ENCODE peak calls at places on chromosome 18, in eight cellular contexts. One of them, this sample, is unnamed.

GRCh38 chr18:11866764-11867163 is 15.6 kb downstream of the CHMP1B start:
- DNase-seq in head of caudate nucleus: no peak
- DNase-seq in erythroblast: no peak
- DNase-seq in ELR: no peak
- DNase-seq in stimulated activated CD8-positive, alpha-beta memory T cell treated with anti-CD3 and anti-CD28 coated beads, Interleukin-15, amount 100 ng/mL, for 4 hours: no peak
- DNase-seq in activated CD4-positive, alpha-beta T cell treated with anti-CD3 and anti-CD28 coated beads for 48 hours: no peak
- DNase-seq in activated T-cell treated with anti-CD3 and anti-CD28 coated beads for 1 hour: no peak
- DNase-seq in stimulated activated CD4-positive, alpha-beta T cell treated with anti-CD3 and anti-CD28 coated beads, Interleukin-2, amount 100 ng/mL, for 24 hours: no peak
- DNase-seq in this sample: no peak

GRCh38 chr18:36775396-36775795 is 53.4 kb downstream of the TPGS2 start:
- DNase-seq in head of caudate nucleus: no peak
- DNase-seq in erythroblast: no peak
- DNase-seq in ELR: no peak
- DNase-seq in stimulated activated CD8-positive, alpha-beta memory T cell treated with anti-CD3 and anti-CD28 coated beads, Interleukin-15, amount 100 ng/mL, for 4 hours: no peak
- DNase-seq in activated CD4-positive, alpha-beta T cell treated with anti-CD3 and anti-CD28 coated beads for 48 hours: no peak
- DNase-seq in activated T-cell treated with anti-CD3 and anti-CD28 coated beads for 1 hour: no peak
- DNase-seq in stimulated activated CD4-positive, alpha-beta T cell treated with anti-CD3 and anti-CD28 coated beads, Interleukin-2, amount 100 ng/mL, for 24 hours: no peak
- DNase-seq in this sample: no peak

GRCh38 chr18:73355076-73355475 is 487.3 kb upstream of the NETO1 start:
- DNase-seq in head of caudate nucleus: no peak
- DNase-seq in erythroblast: no peak
- DNase-seq in ELR: no peak
- DNase-seq in stimulated activated CD8-positive, alpha-beta memory T cell treated with anti-CD3 and anti-CD28 coated beads, Interleukin-15, amount 100 ng/mL, for 4 hours: no peak
- DNase-seq in activated CD4-positive, alpha-beta T cell treated with anti-CD3 and anti-CD28 coated beads for 48 hours: no peak
- DNase-seq in activated T-cell treated with anti-CD3 and anti-CD28 coated beads for 1 hour: no peak
- DNase-seq in stimulated activated CD4-positive, alpha-beta T cell treated with anti-CD3 and anti-CD28 coated beads, Interleukin-2, amount 100 ng/mL, for 24 hours: no peak
- DNase-seq in this sample: no peak

GRCh38 chr18:3605562-3606443 is 155.8 kb downstream of the TGIF1 start:
- DNase-seq in head of caudate nucleus: no peak
- DNase-seq in erythroblast: peak
- DNase-seq in ELR: peak
- DNase-seq in stimulated activated CD8-positive, alpha-beta memory T cell treated with anti-CD3 and anti-CD28 coated beads, Interleukin-15, amount 100 ng/mL, for 4 hours: no peak
- DNase-seq in activated CD4-positive, alpha-beta T cell treated with anti-CD3 and anti-CD28 coated beads for 48 hours: peak
- DNase-seq in activated T-cell treated with anti-CD3 and anti-CD28 coated beads for 1 hour: no peak
- DNase-seq in stimulated activated CD4-positive, alpha-beta T cell treated with anti-CD3 and anti-CD28 coated beads, Interleukin-2, amount 100 ng/mL, for 24 hours: no peak
- DNase-seq in this sample: peak

GRCh38 chr18:37335337-37335736 is 230.3 kb downstream of the CELF4 start:
- DNase-seq in head of caudate nucleus: no peak
- DNase-seq in erythroblast: peak
- DNase-seq in ELR: no peak
- DNase-seq in stimulated activated CD8-positive, alpha-beta memory T cell treated with anti-CD3 and anti-CD28 coated beads, Interleukin-15, amount 100 ng/mL, for 4 hours: no peak
- DNase-seq in activated CD4-positive, alpha-beta T cell treated with anti-CD3 and anti-CD28 coated beads for 48 hours: no peak
- DNase-seq in activated T-cell treated with anti-CD3 and anti-CD28 coated beads for 1 hour: no peak
- DNase-seq in stimulated activated CD4-positive, alpha-beta T cell treated with anti-CD3 and anti-CD28 coated beads, Interleukin-2, amount 100 ng/mL, for 24 hours: no peak
- DNase-seq in this sample: no peak

GRCh38 chr18:56038258-56039030 is 450.5 kb upstream of the TCF4 start:
- DNase-seq in head of caudate nucleus: no peak
- DNase-seq in erythroblast: no peak
- DNase-seq in ELR: no peak
- DNase-seq in stimulated activated CD8-positive, alpha-beta memory T cell treated with anti-CD3 and anti-CD28 coated beads, Interleukin-15, amount 100 ng/mL, for 4 hours: no peak
- DNase-seq in activated CD4-positive, alpha-beta T cell treated with anti-CD3 and anti-CD28 coated beads for 48 hours: no peak
- DNase-seq in activated T-cell treated with anti-CD3 and anti-CD28 coated beads for 1 hour: no peak
- DNase-seq in stimulated activated CD4-positive, alpha-beta T cell treated with anti-CD3 and anti-CD28 coated beads, Interleukin-2, amount 100 ng/mL, for 24 hours: no peak
- DNase-seq in this sample: no peak

GRCh38 chr18:47964086-47964485 is 33.6 kb upstream of the SMAD2 start:
- DNase-seq in head of caudate nucleus: no peak
- DNase-seq in erythroblast: no peak
- DNase-seq in ELR: no peak
- DNase-seq in stimulated activated CD8-positive, alpha-beta memory T cell treated with anti-CD3 and anti-CD28 coated beads, Interleukin-15, amount 100 ng/mL, for 4 hours: no peak
- DNase-seq in activated CD4-positive, alpha-beta T cell treated with anti-CD3 and anti-CD28 coated beads for 48 hours: no peak
- DNase-seq in activated T-cell treated with anti-CD3 and anti-CD28 coated beads for 1 hour: no peak
- DNase-seq in stimulated activated CD4-positive, alpha-beta T cell treated with anti-CD3 and anti-CD28 coated beads, Interleukin-2, amount 100 ng/mL, for 24 hours: no peak
- DNase-seq in this sample: no peak

GRCh38 chr18:24817150-24818068 is 357.0 kb downstream of the HRH4 start:
- DNase-seq in head of caudate nucleus: peak
- DNase-seq in erythroblast: no peak
- DNase-seq in ELR: no peak
- DNase-seq in stimulated activated CD8-positive, alpha-beta memory T cell treated with anti-CD3 and anti-CD28 coated beads, Interleukin-15, amount 100 ng/mL, for 4 hours: no peak
- DNase-seq in activated CD4-positive, alpha-beta T cell treated with anti-CD3 and anti-CD28 coated beads for 48 hours: no peak
- DNase-seq in activated T-cell treated with anti-CD3 and anti-CD28 coated beads for 1 hour: no peak
- DNase-seq in stimulated activated CD4-positive, alpha-beta T cell treated with anti-CD3 and anti-CD28 coated beads, Interleukin-2, amount 100 ng/mL, for 24 hours: no peak
- DNase-seq in this sample: no peak

GRCh38 chr18:50696436-50696835 is 123.4 kb downstream of the MRO start:
- DNase-seq in head of caudate nucleus: no peak
- DNase-seq in erythroblast: no peak
- DNase-seq in ELR: no peak
- DNase-seq in stimulated activated CD8-positive, alpha-beta memory T cell treated with anti-CD3 and anti-CD28 coated beads, Interleukin-15, amount 100 ng/mL, for 4 hours: no peak
- DNase-seq in activated CD4-positive, alpha-beta T cell treated with anti-CD3 and anti-CD28 coated beads for 48 hours: no peak
- DNase-seq in activated T-cell treated with anti-CD3 and anti-CD28 coated beads for 1 hour: no peak
- DNase-seq in stimulated activated CD4-positive, alpha-beta T cell treated with anti-CD3 and anti-CD28 coated beads, Interleukin-2, amount 100 ng/mL, for 24 hours: no peak
- DNase-seq in this sample: peak

GRCh38 chr18:42513416-42513815 is 558.4 kb downstream of the PIK3C3 start:
- DNase-seq in head of caudate nucleus: no peak
- DNase-seq in erythroblast: no peak
- DNase-seq in ELR: no peak
- DNase-seq in stimulated activated CD8-positive, alpha-beta memory T cell treated with anti-CD3 and anti-CD28 coated beads, Interleukin-15, amount 100 ng/mL, for 4 hours: no peak
- DNase-seq in activated CD4-positive, alpha-beta T cell treated with anti-CD3 and anti-CD28 coated beads for 48 hours: no peak
- DNase-seq in activated T-cell treated with anti-CD3 and anti-CD28 coated beads for 1 hour: no peak
- DNase-seq in stimulated activated CD4-positive, alpha-beta T cell treated with anti-CD3 and anti-CD28 coated beads, Interleukin-2, amount 100 ng/mL, for 24 hours: no peak
- DNase-seq in this sample: no peak

GRCh38 chr18:26397019-26397418 is 151.3 kb downstream of the KCTD1 start:
- DNase-seq in head of caudate nucleus: no peak
- DNase-seq in erythroblast: no peak
- DNase-seq in ELR: no peak
- DNase-seq in stimulated activated CD8-positive, alpha-beta memory T cell treated with anti-CD3 and anti-CD28 coated beads, Interleukin-15, amount 100 ng/mL, for 4 hours: no peak
- DNase-seq in activated CD4-positive, alpha-beta T cell treated with anti-CD3 and anti-CD28 coated beads for 48 hours: no peak
- DNase-seq in activated T-cell treated with anti-CD3 and anti-CD28 coated beads for 1 hour: no peak
- DNase-seq in stimulated activated CD4-positive, alpha-beta T cell treated with anti-CD3 and anti-CD28 coated beads, Interleukin-2, amount 100 ng/mL, for 24 hours: no peak
- DNase-seq in this sample: no peak

GRCh38 chr18:59429608-59430007 is 70.5 kb upstream of the LMAN1 start:
- DNase-seq in head of caudate nucleus: no peak
- DNase-seq in erythroblast: no peak
- DNase-seq in ELR: no peak
- DNase-seq in stimulated activated CD8-positive, alpha-beta memory T cell treated with anti-CD3 and anti-CD28 coated beads, Interleukin-15, amount 100 ng/mL, for 4 hours: no peak
- DNase-seq in activated CD4-positive, alpha-beta T cell treated with anti-CD3 and anti-CD28 coated beads for 48 hours: no peak
- DNase-seq in activated T-cell treated with anti-CD3 and anti-CD28 coated beads for 1 hour: no peak
- DNase-seq in stimulated activated CD4-positive, alpha-beta T cell treated with anti-CD3 and anti-CD28 coated beads, Interleukin-2, amount 100 ng/mL, for 24 hours: no peak
- DNase-seq in this sample: no peak

GRCh38 chr18:12973562-12974213 is 17.5 kb upstream of the CEP192 start:
- DNase-seq in head of caudate nucleus: no peak
- DNase-seq in erythroblast: peak
- DNase-seq in ELR: peak
- DNase-seq in stimulated activated CD8-positive, alpha-beta memory T cell treated with anti-CD3 and anti-CD28 coated beads, Interleukin-15, amount 100 ng/mL, for 4 hours: no peak
- DNase-seq in activated CD4-positive, alpha-beta T cell treated with anti-CD3 and anti-CD28 coated beads for 48 hours: no peak
- DNase-seq in activated T-cell treated with anti-CD3 and anti-CD28 coated beads for 1 hour: no peak
- DNase-seq in stimulated activated CD4-positive, alpha-beta T cell treated with anti-CD3 and anti-CD28 coated beads, Interleukin-2, amount 100 ng/mL, for 24 hours: no peak
- DNase-seq in this sample: no peak

GRCh38 chr18:25834061-25834460 is 256.4 kb downstream of the SS18 start:
- DNase-seq in head of caudate nucleus: no peak
- DNase-seq in erythroblast: no peak
- DNase-seq in ELR: no peak
- DNase-seq in stimulated activated CD8-positive, alpha-beta memory T cell treated with anti-CD3 and anti-CD28 coated beads, Interleukin-15, amount 100 ng/mL, for 4 hours: no peak
- DNase-seq in activated CD4-positive, alpha-beta T cell treated with anti-CD3 and anti-CD28 coated beads for 48 hours: no peak
- DNase-seq in activated T-cell treated with anti-CD3 and anti-CD28 coated beads for 1 hour: no peak
- DNase-seq in stimulated activated CD4-positive, alpha-beta T cell treated with anti-CD3 and anti-CD28 coated beads, Interleukin-2, amount 100 ng/mL, for 24 hours: no peak
- DNase-seq in this sample: no peak

GRCh38 chr18:79640875-79641274 is 38.7 kb upstream of the CTDP1 start:
- DNase-seq in head of caudate nucleus: no peak
- DNase-seq in erythroblast: no peak
- DNase-seq in ELR: no peak
- DNase-seq in stimulated activated CD8-positive, alpha-beta memory T cell treated with anti-CD3 and anti-CD28 coated beads, Interleukin-15, amount 100 ng/mL, for 4 hours: no peak
- DNase-seq in activated CD4-positive, alpha-beta T cell treated with anti-CD3 and anti-CD28 coated beads for 48 hours: no peak
- DNase-seq in activated T-cell treated with anti-CD3 and anti-CD28 coated beads for 1 hour: no peak
- DNase-seq in stimulated activated CD4-positive, alpha-beta T cell treated with anti-CD3 and anti-CD28 coated beads, Interleukin-2, amount 100 ng/mL, for 24 hours: no peak
- DNase-seq in this sample: no peak

GRCh38 chr18:48889981-48890735 is 60.6 kb downstream of the SMAD7 start:
- DNase-seq in head of caudate nucleus: peak
- DNase-seq in erythroblast: no peak
- DNase-seq in ELR: no peak
- DNase-seq in stimulated activated CD8-positive, alpha-beta memory T cell treated with anti-CD3 and anti-CD28 coated beads, Interleukin-15, amount 100 ng/mL, for 4 hours: no peak
- DNase-seq in activated CD4-positive, alpha-beta T cell treated with anti-CD3 and anti-CD28 coated beads for 48 hours: no peak
- DNase-seq in activated T-cell treated with anti-CD3 and anti-CD28 coated beads for 1 hour: no peak
- DNase-seq in stimulated activated CD4-positive, alpha-beta T cell treated with anti-CD3 and anti-CD28 coated beads, Interleukin-2, amount 100 ng/mL, for 24 hours: no peak
- DNase-seq in this sample: no peak

GRCh38 chr18:43606800-43607199 is 329.5 kb upstream of the SYT4 start:
- DNase-seq in head of caudate nucleus: no peak
- DNase-seq in erythroblast: peak
- DNase-seq in ELR: no peak
- DNase-seq in stimulated activated CD8-positive, alpha-beta memory T cell treated with anti-CD3 and anti-CD28 coated beads, Interleukin-15, amount 100 ng/mL, for 4 hours: no peak
- DNase-seq in activated CD4-positive, alpha-beta T cell treated with anti-CD3 and anti-CD28 coated beads for 48 hours: no peak
- DNase-seq in activated T-cell treated with anti-CD3 and anti-CD28 coated beads for 1 hour: no peak
- DNase-seq in stimulated activated CD4-positive, alpha-beta T cell treated with anti-CD3 and anti-CD28 coated beads, Interleukin-2, amount 100 ng/mL, for 24 hours: no peak
- DNase-seq in this sample: no peak

GRCh38 chr18:77023115-77023782 is 109.3 kb downstream of the MBP start:
- DNase-seq in head of caudate nucleus: no peak
- DNase-seq in erythroblast: no peak
- DNase-seq in ELR: no peak
- DNase-seq in stimulated activated CD8-positive, alpha-beta memory T cell treated with anti-CD3 and anti-CD28 coated beads, Interleukin-15, amount 100 ng/mL, for 4 hours: no peak
- DNase-seq in activated CD4-positive, alpha-beta T cell treated with anti-CD3 and anti-CD28 coated beads for 48 hours: no peak
- DNase-seq in activated T-cell treated with anti-CD3 and anti-CD28 coated beads for 1 hour: no peak
- DNase-seq in stimulated activated CD4-positive, alpha-beta T cell treated with anti-CD3 and anti-CD28 coated beads, Interleukin-2, amount 100 ng/mL, for 24 hours: no peak
- DNase-seq in this sample: no peak

GRCh38 chr18:8095947-8096570 is 513.2 kb upstream of the RAB12 start:
- DNase-seq in head of caudate nucleus: no peak
- DNase-seq in erythroblast: no peak
- DNase-seq in ELR: no peak
- DNase-seq in stimulated activated CD8-positive, alpha-beta memory T cell treated with anti-CD3 and anti-CD28 coated beads, Interleukin-15, amount 100 ng/mL, for 4 hours: no peak
- DNase-seq in activated CD4-positive, alpha-beta T cell treated with anti-CD3 and anti-CD28 coated beads for 48 hours: no peak
- DNase-seq in activated T-cell treated with anti-CD3 and anti-CD28 coated beads for 1 hour: no peak
- DNase-seq in stimulated activated CD4-positive, alpha-beta T cell treated with anti-CD3 and anti-CD28 coated beads, Interleukin-2, amount 100 ng/mL, for 24 hours: no peak
- DNase-seq in this sample: no peak

GRCh38 chr18:8283901-8284585 is 325.2 kb upstream of the RAB12 start:
- DNase-seq in head of caudate nucleus: no peak
- DNase-seq in erythroblast: no peak
- DNase-seq in ELR: peak
- DNase-seq in stimulated activated CD8-positive, alpha-beta memory T cell treated with anti-CD3 and anti-CD28 coated beads, Interleukin-15, amount 100 ng/mL, for 4 hours: no peak
- DNase-seq in activated CD4-positive, alpha-beta T cell treated with anti-CD3 and anti-CD28 coated beads for 48 hours: no peak
- DNase-seq in activated T-cell treated with anti-CD3 and anti-CD28 coated beads for 1 hour: no peak
- DNase-seq in stimulated activated CD4-positive, alpha-beta T cell treated with anti-CD3 and anti-CD28 coated beads, Interleukin-2, amount 100 ng/mL, for 24 hours: no peak
- DNase-seq in this sample: no peak

GRCh38 chr18:75656035-75656434 is 228.5 kb upstream of the SMIM21 start:
- DNase-seq in head of caudate nucleus: no peak
- DNase-seq in erythroblast: no peak
- DNase-seq in ELR: no peak
- DNase-seq in stimulated activated CD8-positive, alpha-beta memory T cell treated with anti-CD3 and anti-CD28 coated beads, Interleukin-15, amount 100 ng/mL, for 4 hours: no peak
- DNase-seq in activated CD4-positive, alpha-beta T cell treated with anti-CD3 and anti-CD28 coated beads for 48 hours: no peak
- DNase-seq in activated T-cell treated with anti-CD3 and anti-CD28 coated beads for 1 hour: no peak
- DNase-seq in stimulated activated CD4-positive, alpha-beta T cell treated with anti-CD3 and anti-CD28 coated beads, Interleukin-2, amount 100 ng/mL, for 24 hours: no peak
- DNase-seq in this sample: no peak

GRCh38 chr18:67385455-67385854 is 131.1 kb downstream of the DSEL start:
- DNase-seq in head of caudate nucleus: no peak
- DNase-seq in erythroblast: no peak
- DNase-seq in ELR: peak
- DNase-seq in stimulated activated CD8-positive, alpha-beta memory T cell treated with anti-CD3 and anti-CD28 coated beads, Interleukin-15, amount 100 ng/mL, for 4 hours: no peak
- DNase-seq in activated CD4-positive, alpha-beta T cell treated with anti-CD3 and anti-CD28 coated beads for 48 hours: no peak
- DNase-seq in activated T-cell treated with anti-CD3 and anti-CD28 coated beads for 1 hour: no peak
- DNase-seq in stimulated activated CD4-positive, alpha-beta T cell treated with anti-CD3 and anti-CD28 coated beads, Interleukin-2, amount 100 ng/mL, for 24 hours: no peak
- DNase-seq in this sample: no peak

GRCh38 chr18:57113783-57114465 is 33.0 kb upstream of the BOD1L2 start:
- DNase-seq in head of caudate nucleus: peak
- DNase-seq in erythroblast: no peak
- DNase-seq in ELR: no peak
- DNase-seq in stimulated activated CD8-positive, alpha-beta memory T cell treated with anti-CD3 and anti-CD28 coated beads, Interleukin-15, amount 100 ng/mL, for 4 hours: no peak
- DNase-seq in activated CD4-positive, alpha-beta T cell treated with anti-CD3 and anti-CD28 coated beads for 48 hours: no peak
- DNase-seq in activated T-cell treated with anti-CD3 and anti-CD28 coated beads for 1 hour: no peak
- DNase-seq in stimulated activated CD4-positive, alpha-beta T cell treated with anti-CD3 and anti-CD28 coated beads, Interleukin-2, amount 100 ng/mL, for 24 hours: no peak
- DNase-seq in this sample: no peak

GRCh38 chr18:41731887-41732286 is 223.1 kb upstream of the PIK3C3 start:
- DNase-seq in head of caudate nucleus: no peak
- DNase-seq in erythroblast: no peak
- DNase-seq in ELR: peak
- DNase-seq in stimulated activated CD8-positive, alpha-beta memory T cell treated with anti-CD3 and anti-CD28 coated beads, Interleukin-15, amount 100 ng/mL, for 4 hours: no peak
- DNase-seq in activated CD4-positive, alpha-beta T cell treated with anti-CD3 and anti-CD28 coated beads for 48 hours: no peak
- DNase-seq in activated T-cell treated with anti-CD3 and anti-CD28 coated beads for 1 hour: no peak
- DNase-seq in stimulated activated CD4-positive, alpha-beta T cell treated with anti-CD3 and anti-CD28 coated beads, Interleukin-2, amount 100 ng/mL, for 24 hours: no peak
- DNase-seq in this sample: no peak

GRCh38 chr18:26468931-26469340 is 79.4 kb downstream of the KCTD1 start:
- DNase-seq in head of caudate nucleus: no peak
- DNase-seq in erythroblast: peak
- DNase-seq in ELR: peak
- DNase-seq in stimulated activated CD8-positive, alpha-beta memory T cell treated with anti-CD3 and anti-CD28 coated beads, Interleukin-15, amount 100 ng/mL, for 4 hours: no peak
- DNase-seq in activated CD4-positive, alpha-beta T cell treated with anti-CD3 and anti-CD28 coated beads for 48 hours: peak
- DNase-seq in activated T-cell treated with anti-CD3 and anti-CD28 coated beads for 1 hour: no peak
- DNase-seq in stimulated activated CD4-positive, alpha-beta T cell treated with anti-CD3 and anti-CD28 coated beads, Interleukin-2, amount 100 ng/mL, for 24 hours: no peak
- DNase-seq in this sample: no peak

GRCh38 chr18:37176307-37176934 is 347.5 kb downstream of the KIAA1328 start:
- DNase-seq in head of caudate nucleus: no peak
- DNase-seq in erythroblast: no peak
- DNase-seq in ELR: no peak
- DNase-seq in stimulated activated CD8-positive, alpha-beta memory T cell treated with anti-CD3 and anti-CD28 coated beads, Interleukin-15, amount 100 ng/mL, for 4 hours: no peak
- DNase-seq in activated CD4-positive, alpha-beta T cell treated with anti-CD3 and anti-CD28 coated beads for 48 hours: no peak
- DNase-seq in activated T-cell treated with anti-CD3 and anti-CD28 coated beads for 1 hour: no peak
- DNase-seq in stimulated activated CD4-positive, alpha-beta T cell treated with anti-CD3 and anti-CD28 coated beads, Interleukin-2, amount 100 ng/mL, for 24 hours: no peak
- DNase-seq in this sample: no peak

GRCh38 chr18:7754258-7754657 is 187.1 kb downstream of the PTPRM start:
- DNase-seq in head of caudate nucleus: no peak
- DNase-seq in erythroblast: no peak
- DNase-seq in ELR: no peak
- DNase-seq in stimulated activated CD8-positive, alpha-beta memory T cell treated with anti-CD3 and anti-CD28 coated beads, Interleukin-15, amount 100 ng/mL, for 4 hours: no peak
- DNase-seq in activated CD4-positive, alpha-beta T cell treated with anti-CD3 and anti-CD28 coated beads for 48 hours: no peak
- DNase-seq in activated T-cell treated with anti-CD3 and anti-CD28 coated beads for 1 hour: no peak
- DNase-seq in stimulated activated CD4-positive, alpha-beta T cell treated with anti-CD3 and anti-CD28 coated beads, Interleukin-2, amount 100 ng/mL, for 24 hours: no peak
- DNase-seq in this sample: no peak

GRCh38 chr18:59143441-59143840 is 3.8 kb downstream of the SEC11C start:
- DNase-seq in head of caudate nucleus: no peak
- DNase-seq in erythroblast: no peak
- DNase-seq in ELR: no peak
- DNase-seq in stimulated activated CD8-positive, alpha-beta memory T cell treated with anti-CD3 and anti-CD28 coated beads, Interleukin-15, amount 100 ng/mL, for 4 hours: no peak
- DNase-seq in activated CD4-positive, alpha-beta T cell treated with anti-CD3 and anti-CD28 coated beads for 48 hours: no peak
- DNase-seq in activated T-cell treated with anti-CD3 and anti-CD28 coated beads for 1 hour: no peak
- DNase-seq in stimulated activated CD4-positive, alpha-beta T cell treated with anti-CD3 and anti-CD28 coated beads, Interleukin-2, amount 100 ng/mL, for 24 hours: no peak
- DNase-seq in this sample: no peak

GRCh38 chr18:67217551-67218166 is 298.9 kb downstream of the DSEL start:
- DNase-seq in head of caudate nucleus: peak
- DNase-seq in erythroblast: peak
- DNase-seq in ELR: peak
- DNase-seq in stimulated activated CD8-positive, alpha-beta memory T cell treated with anti-CD3 and anti-CD28 coated beads, Interleukin-15, amount 100 ng/mL, for 4 hours: no peak
- DNase-seq in activated CD4-positive, alpha-beta T cell treated with anti-CD3 and anti-CD28 coated beads for 48 hours: peak
- DNase-seq in activated T-cell treated with anti-CD3 and anti-CD28 coated beads for 1 hour: peak
- DNase-seq in stimulated activated CD4-positive, alpha-beta T cell treated with anti-CD3 and anti-CD28 coated beads, Interleukin-2, amount 100 ng/mL, for 24 hours: peak
- DNase-seq in this sample: no peak

GRCh38 chr18:62839874-62840713 is 124.8 kb downstream of the PHLPP1 start:
- DNase-seq in head of caudate nucleus: no peak
- DNase-seq in erythroblast: no peak
- DNase-seq in ELR: peak
- DNase-seq in stimulated activated CD8-positive, alpha-beta memory T cell treated with anti-CD3 and anti-CD28 coated beads, Interleukin-15, amount 100 ng/mL, for 4 hours: no peak
- DNase-seq in activated CD4-positive, alpha-beta T cell treated with anti-CD3 and anti-CD28 coated beads for 48 hours: no peak
- DNase-seq in activated T-cell treated with anti-CD3 and anti-CD28 coated beads for 1 hour: no peak
- DNase-seq in stimulated activated CD4-positive, alpha-beta T cell treated with anti-CD3 and anti-CD28 coated beads, Interleukin-2, amount 100 ng/mL, for 24 hours: no peak
- DNase-seq in this sample: no peak

GRCh38 chr18:49021433-49022129 is 70.8 kb upstream of the SMAD7 start:
- DNase-seq in head of caudate nucleus: peak
- DNase-seq in erythroblast: peak
- DNase-seq in ELR: peak
- DNase-seq in stimulated activated CD8-positive, alpha-beta memory T cell treated with anti-CD3 and anti-CD28 coated beads, Interleukin-15, amount 100 ng/mL, for 4 hours: no peak
- DNase-seq in activated CD4-positive, alpha-beta T cell treated with anti-CD3 and anti-CD28 coated beads for 48 hours: peak
- DNase-seq in activated T-cell treated with anti-CD3 and anti-CD28 coated beads for 1 hour: no peak
- DNase-seq in stimulated activated CD4-positive, alpha-beta T cell treated with anti-CD3 and anti-CD28 coated beads, Interleukin-2, amount 100 ng/mL, for 24 hours: peak
- DNase-seq in this sample: peak

GRCh38 chr18:2529154-2529553 is 42.2 kb downstream of the METTL4 start:
- DNase-seq in head of caudate nucleus: no peak
- DNase-seq in erythroblast: no peak
- DNase-seq in ELR: peak
- DNase-seq in stimulated activated CD8-positive, alpha-beta memory T cell treated with anti-CD3 and anti-CD28 coated beads, Interleukin-15, amount 100 ng/mL, for 4 hours: no peak
- DNase-seq in activated CD4-positive, alpha-beta T cell treated with anti-CD3 and anti-CD28 coated beads for 48 hours: no peak
- DNase-seq in activated T-cell treated with anti-CD3 and anti-CD28 coated beads for 1 hour: no peak
- DNase-seq in stimulated activated CD4-positive, alpha-beta T cell treated with anti-CD3 and anti-CD28 coated beads, Interleukin-2, amount 100 ng/mL, for 24 hours: no peak
- DNase-seq in this sample: no peak

GRCh38 chr18:45517181-45517741 is 98.0 kb upstream of the SLC14A2 start:
- DNase-seq in head of caudate nucleus: no peak
- DNase-seq in erythroblast: no peak
- DNase-seq in ELR: no peak
- DNase-seq in stimulated activated CD8-positive, alpha-beta memory T cell treated with anti-CD3 and anti-CD28 coated beads, Interleukin-15, amount 100 ng/mL, for 4 hours: no peak
- DNase-seq in activated CD4-positive, alpha-beta T cell treated with anti-CD3 and anti-CD28 coated beads for 48 hours: no peak
- DNase-seq in activated T-cell treated with anti-CD3 and anti-CD28 coated beads for 1 hour: no peak
- DNase-seq in stimulated activated CD4-positive, alpha-beta T cell treated with anti-CD3 and anti-CD28 coated beads, Interleukin-2, amount 100 ng/mL, for 24 hours: no peak
- DNase-seq in this sample: peak

GRCh38 chr18:51236225-51236624 is 38.7 kb upstream of the MEX3C start:
- DNase-seq in head of caudate nucleus: no peak
- DNase-seq in erythroblast: peak
- DNase-seq in ELR: peak
- DNase-seq in stimulated activated CD8-positive, alpha-beta memory T cell treated with anti-CD3 and anti-CD28 coated beads, Interleukin-15, amount 100 ng/mL, for 4 hours: no peak
- DNase-seq in activated CD4-positive, alpha-beta T cell treated with anti-CD3 and anti-CD28 coated beads for 48 hours: peak
- DNase-seq in activated T-cell treated with anti-CD3 and anti-CD28 coated beads for 1 hour: no peak
- DNase-seq in stimulated activated CD4-positive, alpha-beta T cell treated with anti-CD3 and anti-CD28 coated beads, Interleukin-2, amount 100 ng/mL, for 24 hours: no peak
- DNase-seq in this sample: no peak

This sample was measured in posterior vena cava.